ENCODE peak calls at places on chromosome 1, in six cellular contexts. One of them, this sample, is unnamed.

GRCh38 chr1:15326691-15327530 is 79.9 kb downstream of the FHAD1 start:
- DNase-seq in activated CD4-positive, alpha-beta T cell treated with anti-CD3 and anti-CD28 coated beads, Interleukin-2, amount 50 U/mL, for 48 hours: no peak
- DNase-seq in thoracic aorta: no peak
- DNase-seq in LoVo: no peak
- DNase-seq in dorsolateral prefrontal cortex: no peak
- DNase-seq in Daoy: peak
- DNase-seq in this sample: peak

GRCh38 chr1:44842763-44843655 is at the start of gene PTCH2:
- DNase-seq in activated CD4-positive, alpha-beta T cell treated with anti-CD3 and anti-CD28 coated beads, Interleukin-2, amount 50 U/mL, for 48 hours: no peak
- DNase-seq in thoracic aorta: no peak
- DNase-seq in LoVo: peak
- DNase-seq in dorsolateral prefrontal cortex: peak
- DNase-seq in Daoy: peak
- DNase-seq in this sample: peak

GRCh38 chr1:213724640-213725536 is 262.9 kb upstream of the PROX1 start:
- DNase-seq in activated CD4-positive, alpha-beta T cell treated with anti-CD3 and anti-CD28 coated beads, Interleukin-2, amount 50 U/mL, for 48 hours: no peak
- DNase-seq in thoracic aorta: no peak
- DNase-seq in LoVo: no peak
- DNase-seq in dorsolateral prefrontal cortex: no peak
- DNase-seq in Daoy: peak
- DNase-seq in this sample: no peak

GRCh38 chr1:109497449-109498160 is 3.7 kb downstream of the CYB561D1 start:
- DNase-seq in activated CD4-positive, alpha-beta T cell treated with anti-CD3 and anti-CD28 coated beads, Interleukin-2, amount 50 U/mL, for 48 hours: no peak
- DNase-seq in thoracic aorta: no peak
- DNase-seq in LoVo: no peak
- DNase-seq in dorsolateral prefrontal cortex: no peak
- DNase-seq in Daoy: no peak
- DNase-seq in this sample: no peak

GRCh38 chr1:59186656-59187055 is 110.2 kb upstream of the FGGY start:
- DNase-seq in activated CD4-positive, alpha-beta T cell treated with anti-CD3 and anti-CD28 coated beads, Interleukin-2, amount 50 U/mL, for 48 hours: no peak
- DNase-seq in thoracic aorta: no peak
- DNase-seq in LoVo: no peak
- DNase-seq in dorsolateral prefrontal cortex: no peak
- DNase-seq in Daoy: peak
- DNase-seq in this sample: no peak

GRCh38 chr1:67752306-67752705 is 67.3 kb downstream of the GADD45A start:
- DNase-seq in activated CD4-positive, alpha-beta T cell treated with anti-CD3 and anti-CD28 coated beads, Interleukin-2, amount 50 U/mL, for 48 hours: no peak
- DNase-seq in thoracic aorta: no peak
- DNase-seq in LoVo: no peak
- DNase-seq in dorsolateral prefrontal cortex: no peak
- DNase-seq in Daoy: peak
- DNase-seq in this sample: no peak

GRCh38 chr1:247330548-247331171 is 1.0 kb downstream of the ZNF496 start:
- DNase-seq in activated CD4-positive, alpha-beta T cell treated with anti-CD3 and anti-CD28 coated beads, Interleukin-2, amount 50 U/mL, for 48 hours: no peak
- DNase-seq in thoracic aorta: no peak
- DNase-seq in LoVo: no peak
- DNase-seq in dorsolateral prefrontal cortex: no peak
- DNase-seq in Daoy: no peak
- DNase-seq in this sample: no peak

GRCh38 chr1:206658981-206659273 is 23.6 kb downstream of the DYRK3 start:
- DNase-seq in activated CD4-positive, alpha-beta T cell treated with anti-CD3 and anti-CD28 coated beads, Interleukin-2, amount 50 U/mL, for 48 hours: no peak
- DNase-seq in thoracic aorta: no peak
- DNase-seq in LoVo: no peak
- DNase-seq in dorsolateral prefrontal cortex: no peak
- DNase-seq in Daoy: no peak
- DNase-seq in this sample: no peak

GRCh38 chr1:47761974-47762373 is 235.2 kb downstream of the TRABD2B start:
- DNase-seq in activated CD4-positive, alpha-beta T cell treated with anti-CD3 and anti-CD28 coated beads, Interleukin-2, amount 50 U/mL, for 48 hours: no peak
- DNase-seq in thoracic aorta: no peak
- DNase-seq in LoVo: no peak
- DNase-seq in dorsolateral prefrontal cortex: peak
- DNase-seq in Daoy: no peak
- DNase-seq in this sample: no peak

GRCh38 chr1:112840631-112841624 is 115.1 kb downstream of the SLC16A1 start:
- DNase-seq in activated CD4-positive, alpha-beta T cell treated with anti-CD3 and anti-CD28 coated beads, Interleukin-2, amount 50 U/mL, for 48 hours: no peak
- DNase-seq in thoracic aorta: no peak
- DNase-seq in LoVo: no peak
- DNase-seq in dorsolateral prefrontal cortex: no peak
- DNase-seq in Daoy: peak
- DNase-seq in this sample: peak